ENCODE peak calls at places on chromosomes 16 and 17, in ten cellular contexts. One of them, this sample, is unnamed.

GRCh38 chr16:57138281-57138935 is 46.0 kb downstream of the CPNE2 start:
- DNase-seq in anterior cingulate cortex: no peak
- DNase-seq in Caki2: no peak
- DNase-seq in lower lobe of right lung: no peak
- DNase-seq in stimulated activated CD8-positive, alpha-beta memory T cell treated with anti-CD3 and anti-CD28 coated beads, Interleukin-4, amount 100 ng/mL, for 24 hours: no peak
- DNase-seq in activated CD4-positive, CD25-positive, alpha-beta regulatory T cell treated with anti-CD3 and anti-CD28 coated beads, Interleukin-2, amount 50 U/mL, for 72 hours: no peak
- DNase-seq in fibroblast of pulmonary artery: no peak
- DNase-seq in stimulated activated CD4-positive, alpha-beta T cell treated with anti-CD3 and anti-CD28 coated beads, TNF-alpha, amount 100 ng/mL, for 1 hour: no peak
- DNase-seq in cardiac fibroblast: no peak
- DNase-seq in germinal center: no peak
- DNase-seq in this sample: no peak

GRCh38 chr16:88510091-88510719 is 57.1 kb downstream of the ZFPM1 start:
- DNase-seq in anterior cingulate cortex: no peak
- DNase-seq in germinal center: no peak
- DNase-seq in activated CD4-positive, CD25-positive, alpha-beta regulatory T cell treated with anti-CD3 and anti-CD28 coated beads, Interleukin-2, amount 50 U/mL, for 72 hours: no peak
- DNase-seq in stimulated activated CD4-positive, alpha-beta T cell treated with anti-CD3 and anti-CD28 coated beads, TNF-alpha, amount 100 ng/mL, for 1 hour: no peak
- DNase-seq in fibroblast of pulmonary artery: no peak
- DNase-seq in lower lobe of right lung: no peak
- DNase-seq in cardiac fibroblast: no peak
- DNase-seq in Caki2: no peak
- DNase-seq in stimulated activated CD8-positive, alpha-beta memory T cell treated with anti-CD3 and anti-CD28 coated beads, Interleukin-4, amount 100 ng/mL, for 24 hours: no peak
- DNase-seq in this sample: no peak

GRCh38 chr17:259341-259976 is 78.0 kb upstream of the DOC2B start:
- DNase-seq in cardiac fibroblast: no peak
- DNase-seq in germinal center: no peak
- DNase-seq in stimulated activated CD4-positive, alpha-beta T cell treated with anti-CD3 and anti-CD28 coated beads, TNF-alpha, amount 100 ng/mL, for 1 hour: no peak
- DNase-seq in anterior cingulate cortex: no peak
- DNase-seq in stimulated activated CD8-positive, alpha-beta memory T cell treated with anti-CD3 and anti-CD28 coated beads, Interleukin-4, amount 100 ng/mL, for 24 hours: no peak
- DNase-seq in fibroblast of pulmonary artery: no peak
- DNase-seq in Caki2: no peak
- DNase-seq in activated CD4-positive, CD25-positive, alpha-beta regulatory T cell treated with anti-CD3 and anti-CD28 coated beads, Interleukin-2, amount 50 U/mL, for 72 hours: peak; percentile 9
- DNase-seq in lower lobe of right lung: peak; percentile 32
- DNase-seq in this sample: no peak

GRCh38 chr17:80951121-80952090 is 40.2 kb upstream of the CHMP6 start:
- DNase-seq in fibroblast of pulmonary artery: no peak
- DNase-seq in cardiac fibroblast: no peak
- DNase-seq in germinal center: no peak
- DNase-seq in stimulated activated CD4-positive, alpha-beta T cell treated with anti-CD3 and anti-CD28 coated beads, TNF-alpha, amount 100 ng/mL, for 1 hour: no peak
- DNase-seq in anterior cingulate cortex: no peak
- DNase-seq in lower lobe of right lung: peak; percentile 32
- DNase-seq in stimulated activated CD8-positive, alpha-beta memory T cell treated with anti-CD3 and anti-CD28 coated beads, Interleukin-4, amount 100 ng/mL, for 24 hours: no peak
- DNase-seq in activated CD4-positive, CD25-positive, alpha-beta regulatory T cell treated with anti-CD3 and anti-CD28 coated beads, Interleukin-2, amount 50 U/mL, for 72 hours: no peak
- DNase-seq in Caki2: no peak
- DNase-seq in this sample: no peak

GRCh38 chr17:80758793-80759673 is 214.4 kb downstream of the RPTOR start:
- DNase-seq in activated CD4-positive, CD25-positive, alpha-beta regulatory T cell treated with anti-CD3 and anti-CD28 coated beads, Interleukin-2, amount 50 U/mL, for 72 hours: no peak
- DNase-seq in Caki2: no peak
- DNase-seq in anterior cingulate cortex: no peak
- DNase-seq in germinal center: no peak
- DNase-seq in fibroblast of pulmonary artery: no peak
- DNase-seq in lower lobe of right lung: no peak
- DNase-seq in cardiac fibroblast: no peak
- DNase-seq in stimulated activated CD8-positive, alpha-beta memory T cell treated with anti-CD3 and anti-CD28 coated beads, Interleukin-4, amount 100 ng/mL, for 24 hours: no peak
- DNase-seq in stimulated activated CD4-positive, alpha-beta T cell treated with anti-CD3 and anti-CD28 coated beads, TNF-alpha, amount 100 ng/mL, for 1 hour: no peak
- DNase-seq in this sample: no peak

GRCh38 chr17:15900871-15901270 is 44.1 kb upstream of the ADORA2B start:
- DNase-seq in stimulated activated CD8-positive, alpha-beta memory T cell treated with anti-CD3 and anti-CD28 coated beads, Interleukin-4, amount 100 ng/mL, for 24 hours: no peak
- DNase-seq in stimulated activated CD4-positive, alpha-beta T cell treated with anti-CD3 and anti-CD28 coated beads, TNF-alpha, amount 100 ng/mL, for 1 hour: no peak
- DNase-seq in fibroblast of pulmonary artery: no peak
- DNase-seq in cardiac fibroblast: no peak
- DNase-seq in lower lobe of right lung: no peak
- DNase-seq in anterior cingulate cortex: no peak
- DNase-seq in Caki2: no peak
- DNase-seq in activated CD4-positive, CD25-positive, alpha-beta regulatory T cell treated with anti-CD3 and anti-CD28 coated beads, Interleukin-2, amount 50 U/mL, for 72 hours: no peak
- DNase-seq in germinal center: peak; percentile 28
- DNase-seq in this sample: no peak

GRCh38 chr17:34756670-34757021 is 177.3 kb downstream of the TMEM132E start:
- DNase-seq in stimulated activated CD4-positive, alpha-beta T cell treated with anti-CD3 and anti-CD28 coated beads, TNF-alpha, amount 100 ng/mL, for 1 hour: no peak
- DNase-seq in stimulated activated CD8-positive, alpha-beta memory T cell treated with anti-CD3 and anti-CD28 coated beads, Interleukin-4, amount 100 ng/mL, for 24 hours: no peak
- DNase-seq in Caki2: no peak
- DNase-seq in lower lobe of right lung: no peak
- DNase-seq in cardiac fibroblast: no peak
- DNase-seq in anterior cingulate cortex: no peak
- DNase-seq in germinal center: no peak
- DNase-seq in activated CD4-positive, CD25-positive, alpha-beta regulatory T cell treated with anti-CD3 and anti-CD28 coated beads, Interleukin-2, amount 50 U/mL, for 72 hours: no peak
- DNase-seq in fibroblast of pulmonary artery: no peak
- DNase-seq in this sample: no peak

GRCh38 chr16:28193530-28194423 is 18.0 kb downstream of the XPO6 start:
- DNase-seq in stimulated activated CD8-positive, alpha-beta memory T cell treated with anti-CD3 and anti-CD28 coated beads, Interleukin-4, amount 100 ng/mL, for 24 hours: no peak
- DNase-seq in fibroblast of pulmonary artery: peak; percentile 89
- DNase-seq in anterior cingulate cortex: no peak
- DNase-seq in cardiac fibroblast: peak; percentile 88
- DNase-seq in stimulated activated CD4-positive, alpha-beta T cell treated with anti-CD3 and anti-CD28 coated beads, TNF-alpha, amount 100 ng/mL, for 1 hour: no peak
- DNase-seq in lower lobe of right lung: no peak
- DNase-seq in germinal center: no peak
- DNase-seq in Caki2: peak; percentile 64
- DNase-seq in activated CD4-positive, CD25-positive, alpha-beta regulatory T cell treated with anti-CD3 and anti-CD28 coated beads, Interleukin-2, amount 50 U/mL, for 72 hours: peak; percentile 45
- DNase-seq in this sample: no peak

GRCh38 chr17:81004336-81005015 is 12.8 kb downstream of the CHMP6 start:
- DNase-seq in Caki2: no peak
- DNase-seq in anterior cingulate cortex: no peak
- DNase-seq in stimulated activated CD4-positive, alpha-beta T cell treated with anti-CD3 and anti-CD28 coated beads, TNF-alpha, amount 100 ng/mL, for 1 hour: no peak
- DNase-seq in stimulated activated CD8-positive, alpha-beta memory T cell treated with anti-CD3 and anti-CD28 coated beads, Interleukin-4, amount 100 ng/mL, for 24 hours: no peak
- DNase-seq in fibroblast of pulmonary artery: no peak
- DNase-seq in activated CD4-positive, CD25-positive, alpha-beta regulatory T cell treated with anti-CD3 and anti-CD28 coated beads, Interleukin-2, amount 50 U/mL, for 72 hours: peak; percentile 53
- DNase-seq in lower lobe of right lung: no peak
- DNase-seq in cardiac fibroblast: no peak
- DNase-seq in germinal center: no peak
- DNase-seq in this sample: no peak

GRCh38 chr17:34291721-34292348 is 6.3 kb downstream of the CCL11 start:
- DNase-seq in lower lobe of right lung: no peak
- DNase-seq in stimulated activated CD4-positive, alpha-beta T cell treated with anti-CD3 and anti-CD28 coated beads, TNF-alpha, amount 100 ng/mL, for 1 hour: no peak
- DNase-seq in anterior cingulate cortex: no peak
- DNase-seq in cardiac fibroblast: no peak
- DNase-seq in fibroblast of pulmonary artery: no peak
- DNase-seq in Caki2: peak; percentile 90
- DNase-seq in germinal center: no peak
- DNase-seq in stimulated activated CD8-positive, alpha-beta memory T cell treated with anti-CD3 and anti-CD28 coated beads, Interleukin-4, amount 100 ng/mL, for 24 hours: no peak
- DNase-seq in activated CD4-positive, CD25-positive, alpha-beta regulatory T cell treated with anti-CD3 and anti-CD28 coated beads, Interleukin-2, amount 50 U/mL, for 72 hours: no peak
- DNase-seq in this sample: no peak

GRCh38 chr16:9977333-9977897 is 204.8 kb downstream of the GRIN2A start:
- DNase-seq in germinal center: no peak
- DNase-seq in fibroblast of pulmonary artery: no peak
- DNase-seq in stimulated activated CD4-positive, alpha-beta T cell treated with anti-CD3 and anti-CD28 coated beads, TNF-alpha, amount 100 ng/mL, for 1 hour: no peak
- DNase-seq in cardiac fibroblast: no peak
- DNase-seq in lower lobe of right lung: no peak
- DNase-seq in Caki2: no peak
- DNase-seq in stimulated activated CD8-positive, alpha-beta memory T cell treated with anti-CD3 and anti-CD28 coated beads, Interleukin-4, amount 100 ng/mL, for 24 hours: no peak
- DNase-seq in activated CD4-positive, CD25-positive, alpha-beta regulatory T cell treated with anti-CD3 and anti-CD28 coated beads, Interleukin-2, amount 50 U/mL, for 72 hours: no peak
- DNase-seq in anterior cingulate cortex: no peak
- DNase-seq in this sample: no peak

GRCh38 chr17:80586464-80587228 is 42.0 kb downstream of the RPTOR start:
- DNase-seq in anterior cingulate cortex: no peak
- DNase-seq in cardiac fibroblast: no peak
- DNase-seq in Caki2: no peak
- DNase-seq in stimulated activated CD4-positive, alpha-beta T cell treated with anti-CD3 and anti-CD28 coated beads, TNF-alpha, amount 100 ng/mL, for 1 hour: no peak
- DNase-seq in fibroblast of pulmonary artery: peak; percentile 29
- DNase-seq in germinal center: no peak
- DNase-seq in activated CD4-positive, CD25-positive, alpha-beta regulatory T cell treated with anti-CD3 and anti-CD28 coated beads, Interleukin-2, amount 50 U/mL, for 72 hours: no peak
- DNase-seq in lower lobe of right lung: no peak
- DNase-seq in stimulated activated CD8-positive, alpha-beta memory T cell treated with anti-CD3 and anti-CD28 coated beads, Interleukin-4, amount 100 ng/mL, for 24 hours: no peak
- DNase-seq in this sample: no peak

GRCh38 chr17:49061524-49061943 is 64.3 kb downstream of the IGF2BP1 start:
- DNase-seq in activated CD4-positive, CD25-positive, alpha-beta regulatory T cell treated with anti-CD3 and anti-CD28 coated beads, Interleukin-2, amount 50 U/mL, for 72 hours: no peak
- DNase-seq in germinal center: no peak
- DNase-seq in stimulated activated CD8-positive, alpha-beta memory T cell treated with anti-CD3 and anti-CD28 coated beads, Interleukin-4, amount 100 ng/mL, for 24 hours: no peak
- DNase-seq in cardiac fibroblast: no peak
- DNase-seq in stimulated activated CD4-positive, alpha-beta T cell treated with anti-CD3 and anti-CD28 coated beads, TNF-alpha, amount 100 ng/mL, for 1 hour: no peak
- DNase-seq in lower lobe of right lung: no peak
- DNase-seq in Caki2: no peak
- DNase-seq in anterior cingulate cortex: no peak
- DNase-seq in fibroblast of pulmonary artery: peak; percentile 14
- DNase-seq in this sample: no peak

GRCh38 chr16:89581861-89582563 is 6.5 kb downstream of the CPNE7 start:
- DNase-seq in lower lobe of right lung: no peak
- DNase-seq in activated CD4-positive, CD25-positive, alpha-beta regulatory T cell treated with anti-CD3 and anti-CD28 coated beads, Interleukin-2, amount 50 U/mL, for 72 hours: no peak
- DNase-seq in cardiac fibroblast: peak; percentile 92
- DNase-seq in stimulated activated CD4-positive, alpha-beta T cell treated with anti-CD3 and anti-CD28 coated beads, TNF-alpha, amount 100 ng/mL, for 1 hour: no peak
- DNase-seq in stimulated activated CD8-positive, alpha-beta memory T cell treated with anti-CD3 and anti-CD28 coated beads, Interleukin-4, amount 100 ng/mL, for 24 hours: no peak
- DNase-seq in germinal center: no peak
- DNase-seq in fibroblast of pulmonary artery: peak; percentile 80
- DNase-seq in anterior cingulate cortex: no peak
- DNase-seq in Caki2: peak; percentile 78
- DNase-seq in this sample: no peak

GRCh38 chr16:457732-458400 is 32.4 kb downstream of the RAB11FIP3 start:
- DNase-seq in Caki2: peak; percentile 31
- DNase-seq in stimulated activated CD4-positive, alpha-beta T cell treated with anti-CD3 and anti-CD28 coated beads, TNF-alpha, amount 100 ng/mL, for 1 hour: no peak
- DNase-seq in activated CD4-positive, CD25-positive, alpha-beta regulatory T cell treated with anti-CD3 and anti-CD28 coated beads, Interleukin-2, amount 50 U/mL, for 72 hours: no peak
- DNase-seq in anterior cingulate cortex: peak; percentile 43
- DNase-seq in lower lobe of right lung: no peak
- DNase-seq in fibroblast of pulmonary artery: peak; percentile 61
- DNase-seq in cardiac fibroblast: peak; percentile 53
- DNase-seq in germinal center: no peak
- DNase-seq in stimulated activated CD8-positive, alpha-beta memory T cell treated with anti-CD3 and anti-CD28 coated beads, Interleukin-4, amount 100 ng/mL, for 24 hours: no peak
- DNase-seq in this sample: no peak

GRCh38 chr16:74577882-74578366 is 29.0 kb downstream of the GLG1 start:
- DNase-seq in germinal center: no peak
- DNase-seq in fibroblast of pulmonary artery: peak; percentile 34
- DNase-seq in activated CD4-positive, CD25-positive, alpha-beta regulatory T cell treated with anti-CD3 and anti-CD28 coated beads, Interleukin-2, amount 50 U/mL, for 72 hours: no peak
- DNase-seq in stimulated activated CD8-positive, alpha-beta memory T cell treated with anti-CD3 and anti-CD28 coated beads, Interleukin-4, amount 100 ng/mL, for 24 hours: no peak
- DNase-seq in lower lobe of right lung: no peak
- DNase-seq in cardiac fibroblast: peak; percentile 26
- DNase-seq in Caki2: peak; percentile 43
- DNase-seq in stimulated activated CD4-positive, alpha-beta T cell treated with anti-CD3 and anti-CD28 coated beads, TNF-alpha, amount 100 ng/mL, for 1 hour: no peak
- DNase-seq in anterior cingulate cortex: no peak
- DNase-seq in this sample: no peak

GRCh38 chr17:42174126-42174783 is 6.7 kb downstream of the KCNH4 start:
- DNase-seq in stimulated activated CD8-positive, alpha-beta memory T cell treated with anti-CD3 and anti-CD28 coated beads, Interleukin-4, amount 100 ng/mL, for 24 hours: no peak
- DNase-seq in anterior cingulate cortex: no peak
- DNase-seq in Caki2: no peak
- DNase-seq in stimulated activated CD4-positive, alpha-beta T cell treated with anti-CD3 and anti-CD28 coated beads, TNF-alpha, amount 100 ng/mL, for 1 hour: no peak
- DNase-seq in activated CD4-positive, CD25-positive, alpha-beta regulatory T cell treated with anti-CD3 and anti-CD28 coated beads, Interleukin-2, amount 50 U/mL, for 72 hours: no peak
- DNase-seq in fibroblast of pulmonary artery: no peak
- DNase-seq in cardiac fibroblast: no peak
- DNase-seq in lower lobe of right lung: no peak
- DNase-seq in germinal center: no peak
- DNase-seq in this sample: no peak

GRCh38 chr16:88561485-88562369 is 8.5 kb upstream of the ZC3H18 start:
- DNase-seq in stimulated activated CD8-positive, alpha-beta memory T cell treated with anti-CD3 and anti-CD28 coated beads, Interleukin-4, amount 100 ng/mL, for 24 hours: peak; percentile 33
- DNase-seq in activated CD4-positive, CD25-positive, alpha-beta regulatory T cell treated with anti-CD3 and anti-CD28 coated beads, Interleukin-2, amount 50 U/mL, for 72 hours: no peak
- DNase-seq in cardiac fibroblast: peak; percentile 64
- DNase-seq in fibroblast of pulmonary artery: peak; percentile 55
- DNase-seq in germinal center: peak; percentile 67
- DNase-seq in stimulated activated CD4-positive, alpha-beta T cell treated with anti-CD3 and anti-CD28 coated beads, TNF-alpha, amount 100 ng/mL, for 1 hour: peak; percentile 31
- DNase-seq in Caki2: peak; percentile 31
- DNase-seq in lower lobe of right lung: peak; percentile 61
- DNase-seq in anterior cingulate cortex: peak; percentile 40
- DNase-seq in this sample: no peak

GRCh38 chr17:28180449-28180848 is 138.0 kb downstream of the NLK start:
- DNase-seq in Caki2: no peak
- DNase-seq in stimulated activated CD4-positive, alpha-beta T cell treated with anti-CD3 and anti-CD28 coated beads, TNF-alpha, amount 100 ng/mL, for 1 hour: no peak
- DNase-seq in fibroblast of pulmonary artery: peak; percentile 49
- DNase-seq in stimulated activated CD8-positive, alpha-beta memory T cell treated with anti-CD3 and anti-CD28 coated beads, Interleukin-4, amount 100 ng/mL, for 24 hours: no peak
- DNase-seq in germinal center: no peak
- DNase-seq in activated CD4-positive, CD25-positive, alpha-beta regulatory T cell treated with anti-CD3 and anti-CD28 coated beads, Interleukin-2, amount 50 U/mL, for 72 hours: no peak
- DNase-seq in anterior cingulate cortex: no peak
- DNase-seq in lower lobe of right lung: no peak
- DNase-seq in cardiac fibroblast: peak; percentile 34
- DNase-seq in this sample: no peak

GRCh38 chr17:79810138-79811027 is 13.5 kb upstream of the CBX8 start:
- DNase-seq in lower lobe of right lung: peak; percentile 79
- DNase-seq in anterior cingulate cortex: peak; percentile 55
- DNase-seq in cardiac fibroblast: peak; percentile 72
- DNase-seq in stimulated activated CD4-positive, alpha-beta T cell treated with anti-CD3 and anti-CD28 coated beads, TNF-alpha, amount 100 ng/mL, for 1 hour: peak; percentile 62
- DNase-seq in germinal center: peak; percentile 91
- DNase-seq in stimulated activated CD8-positive, alpha-beta memory T cell treated with anti-CD3 and anti-CD28 coated beads, Interleukin-4, amount 100 ng/mL, for 24 hours: peak; percentile 65
- DNase-seq in activated CD4-positive, CD25-positive, alpha-beta regulatory T cell treated with anti-CD3 and anti-CD28 coated beads, Interleukin-2, amount 50 U/mL, for 72 hours: peak; percentile 73
- DNase-seq in fibroblast of pulmonary artery: peak; percentile 76
- DNase-seq in Caki2: peak; percentile 75
- DNase-seq in this sample: no peak

GRCh38 chr17:41734949-41735313 is 488 bp upstream of the HAP1 start:
- DNase-seq in lower lobe of right lung: no peak
- DNase-seq in germinal center: no peak
- DNase-seq in stimulated activated CD8-positive, alpha-beta memory T cell treated with anti-CD3 and anti-CD28 coated beads, Interleukin-4, amount 100 ng/mL, for 24 hours: no peak
- DNase-seq in fibroblast of pulmonary artery: no peak
- DNase-seq in stimulated activated CD4-positive, alpha-beta T cell treated with anti-CD3 and anti-CD28 coated beads, TNF-alpha, amount 100 ng/mL, for 1 hour: no peak
- DNase-seq in activated CD4-positive, CD25-positive, alpha-beta regulatory T cell treated with anti-CD3 and anti-CD28 coated beads, Interleukin-2, amount 50 U/mL, for 72 hours: no peak
- DNase-seq in cardiac fibroblast: no peak
- DNase-seq in Caki2: no peak
- DNase-seq in anterior cingulate cortex: no peak
- DNase-seq in this sample: no peak

GRCh38 chr16:72937360-72937759 is 110.6 kb downstream of the ZFHX3 start:
- DNase-seq in activated CD4-positive, CD25-positive, alpha-beta regulatory T cell treated with anti-CD3 and anti-CD28 coated beads, Interleukin-2, amount 50 U/mL, for 72 hours: no peak
- DNase-seq in stimulated activated CD8-positive, alpha-beta memory T cell treated with anti-CD3 and anti-CD28 coated beads, Interleukin-4, amount 100 ng/mL, for 24 hours: no peak
- DNase-seq in germinal center: no peak
- DNase-seq in lower lobe of right lung: no peak
- DNase-seq in cardiac fibroblast: no peak
- DNase-seq in stimulated activated CD4-positive, alpha-beta T cell treated with anti-CD3 and anti-CD28 coated beads, TNF-alpha, amount 100 ng/mL, for 1 hour: no peak
- DNase-seq in fibroblast of pulmonary artery: no peak
- DNase-seq in Caki2: peak; percentile 13
- DNase-seq in anterior cingulate cortex: no peak
- DNase-seq in this sample: no peak

GRCh38 chr16:51952500-51952899 is 594.4 kb downstream of the TOX3 start:
- DNase-seq in fibroblast of pulmonary artery: no peak
- DNase-seq in Caki2: no peak
- DNase-seq in stimulated activated CD8-positive, alpha-beta memory T cell treated with anti-CD3 and anti-CD28 coated beads, Interleukin-4, amount 100 ng/mL, for 24 hours: no peak
- DNase-seq in cardiac fibroblast: no peak
- DNase-seq in activated CD4-positive, CD25-positive, alpha-beta regulatory T cell treated with anti-CD3 and anti-CD28 coated beads, Interleukin-2, amount 50 U/mL, for 72 hours: no peak
- DNase-seq in lower lobe of right lung: no peak
- DNase-seq in anterior cingulate cortex: no peak
- DNase-seq in stimulated activated CD4-positive, alpha-beta T cell treated with anti-CD3 and anti-CD28 coated beads, TNF-alpha, amount 100 ng/mL, for 1 hour: no peak
- DNase-seq in germinal center: no peak
- DNase-seq in this sample: no peak

GRCh38 chr16:20883554-20884239 is 16.5 kb downstream of the DCUN1D3 start:
- DNase-seq in stimulated activated CD4-positive, alpha-beta T cell treated with anti-CD3 and anti-CD28 coated beads, TNF-alpha, amount 100 ng/mL, for 1 hour: no peak
- DNase-seq in Caki2: no peak
- DNase-seq in germinal center: no peak
- DNase-seq in fibroblast of pulmonary artery: peak; percentile 64
- DNase-seq in cardiac fibroblast: peak; percentile 79
- DNase-seq in lower lobe of right lung: no peak
- DNase-seq in stimulated activated CD8-positive, alpha-beta memory T cell treated with anti-CD3 and anti-CD28 coated beads, Interleukin-4, amount 100 ng/mL, for 24 hours: no peak
- DNase-seq in activated CD4-positive, CD25-positive, alpha-beta regulatory T cell treated with anti-CD3 and anti-CD28 coated beads, Interleukin-2, amount 50 U/mL, for 72 hours: no peak
- DNase-seq in anterior cingulate cortex: no peak
- DNase-seq in this sample: no peak

GRCh38 chr16:31395647-31396046 is 2.5 kb downstream of the ITGAD start:
- DNase-seq in Caki2: no peak
- DNase-seq in cardiac fibroblast: no peak
- DNase-seq in lower lobe of right lung: peak; percentile 62
- DNase-seq in anterior cingulate cortex: no peak
- DNase-seq in fibroblast of pulmonary artery: no peak
- DNase-seq in stimulated activated CD8-positive, alpha-beta memory T cell treated with anti-CD3 and anti-CD28 coated beads, Interleukin-4, amount 100 ng/mL, for 24 hours: no peak
- DNase-seq in germinal center: no peak
- DNase-seq in stimulated activated CD4-positive, alpha-beta T cell treated with anti-CD3 and anti-CD28 coated beads, TNF-alpha, amount 100 ng/mL, for 1 hour: no peak
- DNase-seq in activated CD4-positive, CD25-positive, alpha-beta regulatory T cell treated with anti-CD3 and anti-CD28 coated beads, Interleukin-2, amount 50 U/mL, for 72 hours: no peak
- DNase-seq in this sample: no peak

GRCh38 chr17:73872816-73873215 is 228.6 kb upstream of the SDK2 start:
- DNase-seq in cardiac fibroblast: no peak
- DNase-seq in stimulated activated CD4-positive, alpha-beta T cell treated with anti-CD3 and anti-CD28 coated beads, TNF-alpha, amount 100 ng/mL, for 1 hour: no peak
- DNase-seq in fibroblast of pulmonary artery: no peak
- DNase-seq in activated CD4-positive, CD25-positive, alpha-beta regulatory T cell treated with anti-CD3 and anti-CD28 coated beads, Interleukin-2, amount 50 U/mL, for 72 hours: no peak
- DNase-seq in Caki2: no peak
- DNase-seq in anterior cingulate cortex: no peak
- DNase-seq in lower lobe of right lung: no peak
- DNase-seq in germinal center: no peak
- DNase-seq in stimulated activated CD8-positive, alpha-beta memory T cell treated with anti-CD3 and anti-CD28 coated beads, Interleukin-4, amount 100 ng/mL, for 24 hours: no peak
- DNase-seq in this sample: no peak

GRCh38 chr17:29933379-29933778 is 3.4 kb upstream of the SSH2 start:
- DNase-seq in lower lobe of right lung: no peak
- DNase-seq in stimulated activated CD8-positive, alpha-beta memory T cell treated with anti-CD3 and anti-CD28 coated beads, Interleukin-4, amount 100 ng/mL, for 24 hours: no peak
- DNase-seq in cardiac fibroblast: peak; percentile 68
- DNase-seq in activated CD4-positive, CD25-positive, alpha-beta regulatory T cell treated with anti-CD3 and anti-CD28 coated beads, Interleukin-2, amount 50 U/mL, for 72 hours: no peak
- DNase-seq in germinal center: no peak
- DNase-seq in Caki2: peak; percentile 36
- DNase-seq in anterior cingulate cortex: no peak
- DNase-seq in fibroblast of pulmonary artery: peak; percentile 67
- DNase-seq in stimulated activated CD4-positive, alpha-beta T cell treated with anti-CD3 and anti-CD28 coated beads, TNF-alpha, amount 100 ng/mL, for 1 hour: no peak
- DNase-seq in this sample: no peak

GRCh38 chr17:42536372-42537155 is 523 bp downstream of the NAGLU start:
- DNase-seq in stimulated activated CD8-positive, alpha-beta memory T cell treated with anti-CD3 and anti-CD28 coated beads, Interleukin-4, amount 100 ng/mL, for 24 hours: peak; percentile 64
- DNase-seq in stimulated activated CD4-positive, alpha-beta T cell treated with anti-CD3 and anti-CD28 coated beads, TNF-alpha, amount 100 ng/mL, for 1 hour: peak; percentile 30
- DNase-seq in anterior cingulate cortex: peak; percentile 60
- DNase-seq in lower lobe of right lung: peak; percentile 92
- DNase-seq in activated CD4-positive, CD25-positive, alpha-beta regulatory T cell treated with anti-CD3 and anti-CD28 coated beads, Interleukin-2, amount 50 U/mL, for 72 hours: peak; percentile 87
- DNase-seq in cardiac fibroblast: peak; percentile 91
- DNase-seq in fibroblast of pulmonary artery: peak; percentile 87
- DNase-seq in Caki2: peak; percentile 78
- DNase-seq in germinal center: peak; percentile 87
- DNase-seq in this sample: no peak

This sample was measured in cerebellar nuclear complex.